ENCODE peak calls at places on chromosomes 16 and 17, in four cellular contexts. F, I, T and L are unnamed samples. For H3K36me3 and H3K27me3, the result is how much of the 10 kb centered on the place peaks cover.

GRCh38 chr16:7381671-7382070 is 49.0 kb downstream of the RBFOX1 start:
- DNase-seq in F (no peak), I (no peak), T (no peak), L (no peak)

GRCh38 chr17:73293031-73293430 is 18.8 kb downstream of the CDC42EP4 start:
- DNase-seq in F (no peak), I (no peak), T (no peak), L (no peak)

GRCh38 chr17:39904990-39905288 is 13.5 kb downstream of the GSDMB start:
- DNase-seq in F (no peak), I (no peak), T (no peak), L (no peak)

GRCh38 chr16:67441289-67441753 is 10.4 kb downstream of the HSD11B2 start:
- DNase-seq in F (no peak), I (no peak), T (peak), L (no peak)

GRCh38 chr17:7098802-7099459 is 15.7 kb downstream of the ASGR2 start:
- DNase-seq in F (no peak), I (no peak), T (no peak), L (no peak)

GRCh38 chr16:23940111-23940510 is 104.3 kb downstream of the PRKCB start:
- DNase-seq in F (no peak), I (no peak), T (no peak), L (no peak)

GRCh38 chr16:49463529-49463928 is 89.9 kb downstream of the C16orf78 start:
- DNase-seq in F (no peak), I (peak), T (no peak), L (peak)

GRCh38 chr17:67569873-67570272 is 147.9 kb upstream of the NOL11 start:
- DNase-seq in F (no peak), I (no peak), T (no peak), L (no peak)

GRCh38 chr16:88456356-88457292 is 3.5 kb downstream of the ZFPM1 start:
- DNase-seq in F (no peak), I (no peak), T (no peak), L (no peak)

GRCh38 chr16:85986931-85987749 is 88.2 kb downstream of the IRF8 start:
- DNase-seq in F (no peak), I (peak), T (no peak), L (no peak)

GRCh38 chr17:40564195-40564882 is 933 bp downstream of the CCR7 start:
- DNase-seq in F (no peak), I (no peak), T (no peak), L (no peak)

GRCh38 chr16:79895917-79896203 is 295.3 kb upstream of the MAF start:
- DNase-seq in F (no peak), I (no peak), T (no peak), L (no peak)

GRCh38 chr16:5850632-5851175 is 753.1 kb upstream of the EEF2KMT start:
- DNase-seq in F (no peak), I (no peak), T (no peak), L (no peak)

GRCh38 chr17:62674841-62675240 is 47.4 kb downstream of the MRC2 start:
- DNase-seq in F (no peak), I (no peak), T (no peak), L (no peak)

GRCh38 chr16:79950932-79951719 is 350.6 kb upstream of the MAF start:
- DNase-seq in F (no peak), I (no peak), T (no peak), L (no peak)

GRCh38 chr17:70984873-70985272 is 815.5 kb downstream of the KCNJ2 start:
- DNase-seq in F (no peak), I (no peak), T (no peak), L (no peak)

GRCh38 chr17:42296012-42296411 is 7.7 kb downstream of the STAT5A start:
- DNase-seq in F (no peak), I (no peak), T (no peak), L (no peak)

GRCh38 chr16:17520567-17520966 is 49.8 kb upstream of the XYLT1 start:
- DNase-seq in F (no peak), I (no peak), T (no peak), L (no peak)

GRCh38 chr16:982152-983043 is 828 bp downstream of the SOX8 start:
- DNase-seq in F (no peak), I (no peak), T (no peak), L (no peak)

GRCh38 chr17:4558311-4558972 is 1.9 kb downstream of the GGT6 start:
- DNase-seq in F (no peak), I (no peak), T (no peak), L (no peak)

GRCh38 chr17:16293918-16294317 is 59.4 kb downstream of the CENPV start:
- DNase-seq in F (no peak), I (no peak), T (no peak), L (no peak)

GRCh38 chr17:62703269-62703775 is 75.9 kb downstream of the MRC2 start:
- DNase-seq in F (no peak), I (no peak), T (no peak), L (no peak)

GRCh38 chr17:4381690-4382671 is 15.5 kb upstream of the UBE2G1 start:
- DNase-seq in F (no peak), I (no peak), T (no peak), L (no peak)

GRCh38 chr17:64457156-64457555 is 8.2 kb downstream of the MILR1 start:
- DNase-seq in F (no peak), I (no peak), T (no peak), L (no peak)

GRCh38 chr16:80273635-80274538 is 266.9 kb upstream of the DYNLRB2 start:
- DNase-seq in F (no peak), I (no peak), T (no peak), L (no peak)

GRCh38 chr17:1957037-1957436 is 68.1 kb downstream of the RTN4RL1 start:
- DNase-seq in F (no peak), I (no peak), T (no peak), L (no peak)

GRCh38 chr17:17044846-17045561 is 2.7 kb downstream of the MPRIP start:
- DNase-seq in F (no peak), I (no peak), T (peak), L (no peak)

GRCh38 chr17:56867948-56868376 is 34.0 kb downstream of the DGKE start:
- DNase-seq in F (no peak), I (no peak), T (no peak), L (no peak)

GRCh38 chr16:1505912-1506311 is 12.8 kb downstream of the TELO2 start:
- DNase-seq in F (no peak), I (no peak), T (no peak), L (no peak)

GRCh38 chr16:50645858-50646257 is 35.3 kb downstream of the SNX20 start:
- DNase-seq in F (no peak), I (no peak), T (no peak), L (no peak)

GRCh38 chr16:85643631-85644030 is 30.5 kb downstream of the GSE1 start:
- DNase-seq in F (no peak), I (no peak), T (no peak), L (no peak)

GRCh38 chr17:55167024-55167721 is 97.6 kb upstream of the HLF start:
- DNase-seq in F (no peak), I (no peak), T (no peak), L (no peak)

GRCh38 chr17:6712058-6712853 is 913 bp downstream of the SLC13A5 start:
- DNase-seq in F (no peak), I (no peak), T (no peak), L (no peak)

GRCh38 chr17:50211249-50212120 is 10.1 kb upstream of the COL1A1 start:
- DNase-seq in F (no peak), I (no peak), T (no peak), L (peak)

GRCh38 chr16:52624891-52625290 is 77.9 kb upstream of the TOX3 start:
- DNase-seq in F (no peak), I (no peak), T (no peak), L (no peak)

GRCh38 chr17:2195729-2196128 is 107.9 kb downstream of the SMG6 start:
- DNase-seq in F (no peak), I (no peak), T (no peak), L (no peak)

GRCh38 chr17:37339321-37339720 is 36.5 kb upstream of the C17orf78 start:
- DNase-seq in F (no peak), I (no peak), T (no peak), L (no peak)
- H3K4me3 ChIP-seq in F (no peak), I (no peak), T (no peak), L (no peak)

DNA sequence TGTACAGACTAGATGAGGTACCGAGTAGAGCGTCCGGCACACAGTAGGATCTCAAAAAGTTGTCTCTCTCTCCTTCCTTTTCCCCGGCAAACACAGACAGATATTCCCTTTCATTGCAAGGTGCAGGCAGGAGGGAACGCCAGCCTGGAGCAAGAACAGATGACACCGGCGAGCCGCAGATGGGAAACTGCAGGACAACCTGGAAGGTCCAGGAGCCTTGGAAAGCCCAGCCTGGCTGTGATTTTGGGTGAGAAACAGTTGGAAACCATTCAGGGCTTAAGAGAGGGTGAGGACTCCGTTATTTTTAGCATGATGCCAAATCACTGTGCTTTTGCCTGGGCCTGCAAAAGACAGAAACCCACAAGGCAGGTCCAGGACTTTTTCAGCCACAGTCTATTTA is 7.3 kb downstream of the CDH11 start:
- DNase-seq in F (no peak), I (no peak), T (no peak), L (no peak)
- H3K36me3 ChIP-seq in F (under half), I (under half), T (under half), L (under half)

DNA sequence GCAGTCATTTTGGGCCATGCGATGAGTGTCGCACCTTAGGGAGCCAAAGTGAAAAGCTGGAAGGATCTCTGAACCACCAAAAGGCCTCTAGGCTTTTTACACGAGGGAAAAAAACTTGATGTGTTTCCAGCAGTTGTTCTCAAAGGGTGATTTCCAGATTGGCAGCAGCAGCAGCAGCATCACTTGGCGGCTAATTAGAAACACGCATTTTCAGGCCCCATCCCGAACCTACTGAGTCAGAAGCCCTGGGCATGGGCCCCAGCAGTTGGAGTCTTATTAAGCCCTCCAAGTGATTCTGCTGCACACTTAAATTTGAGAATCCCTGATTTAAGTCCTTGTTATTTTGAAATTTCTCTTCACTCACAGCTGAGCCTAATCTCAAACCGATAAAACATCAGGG is 25.3 kb upstream of the PYY start:
- DNase-seq in F (no peak), I (no peak), T (no peak), L (no peak)
- H3K27me3 ChIP-seq in F (under half), I (under half), T (under half), L (under half)

GRCh38 chr16:3182608-3183444 is 5.2 kb upstream of the OR1F1 start:
- DNase-seq in F (no peak), I (no peak), T (no peak), L (no peak)
- H3K4me3 ChIP-seq in F (no peak), I (peak), T (peak), L (peak)

DNA sequence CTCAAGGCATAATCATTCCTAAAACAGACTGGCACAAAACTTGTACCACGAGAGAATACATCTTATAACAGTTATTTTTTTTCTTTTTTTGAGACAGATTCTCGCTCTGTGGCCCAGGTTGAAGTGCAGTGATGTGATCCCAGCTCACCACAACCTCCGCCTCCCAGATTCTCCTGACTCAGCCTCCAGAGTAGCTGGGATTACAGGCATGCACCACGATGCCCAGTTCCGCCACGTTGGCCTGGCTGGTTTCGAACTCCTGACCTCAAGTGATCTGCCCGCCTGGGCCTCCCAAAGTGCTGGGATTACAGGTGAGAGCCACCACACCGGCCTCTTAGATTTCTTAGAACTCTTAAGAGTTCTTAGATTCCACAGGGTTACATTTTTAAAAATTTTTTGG is 4.1 kb downstream of the NUFIP2 start:
- DNase-seq in F (no peak), I (no peak), T (no peak), L (no peak)
- H3K36me3 ChIP-seq in F (under half), I (under half), T (under half), L (under half)

GRCh38 chr17:48722924-48723554 is at the start of gene PRAC2:
- DNase-seq in F (no peak), I (no peak), T (no peak), L (no peak)
- H3K27me3 ChIP-seq in F (half or more), I (half or more), T (half or more), L (half or more)

GRCh38 chr17:44121206-44121605 is 2.2 kb downstream of the HDAC5 start:
- DNase-seq in F (no peak), I (no peak), T (no peak), L (no peak)
- H3K4me3 ChIP-seq in F (no peak), I (no peak), T (no peak), L (no peak)